ENCODE peak calls at places on chromosomes 6 and 20, in seven cellular contexts. X, J, M, Q, Z, H and I are unnamed samples.

GRCh38 chr20:33909331-33909921 is 84.3 kb upstream of the RALY start:
- DNase-seq in X (no peak), J (peak; percentile 12), M (no peak), Q (no peak), Z (peak; percentile 33), H (peak; percentile 96), I (no peak)

GRCh38 chr20:21396045-21396893 is 1.1 kb downstream of the NKX2-4 start:
- DNase-seq in X (no peak), J (no peak), M (no peak), Q (no peak), Z (no peak), H (no peak), I (no peak)

GRCh38 chr6:15171026-15171425 is 74.8 kb upstream of the JARID2 start:
- DNase-seq in X (no peak), J (no peak), M (peak; percentile 2), Q (no peak), Z (no peak), H (no peak), I (no peak)

GRCh38 chr20:25046181-25046641 is 11.7 kb downstream of the ACSS1 start:
- DNase-seq in X (peak; percentile 6), J (no peak), M (peak; percentile 51), Q (no peak), Z (peak; percentile 30), H (no peak), I (peak; percentile 91)

GRCh38 chr6:5086294-5086890 is 1.3 kb downstream of the PPP1R3G start:
- DNase-seq in X (no peak), J (no peak), M (no peak), Q (no peak), Z (no peak), H (no peak), I (no peak)

GRCh38 chr20:855466-856360 is 22.2 kb downstream of the FAM110A start:
- DNase-seq in X (no peak), J (no peak), M (no peak), Q (no peak), Z (no peak), H (no peak), I (no peak)

GRCh38 chr6:11414564-11414963 is 123.0 kb upstream of the TMEM170B start:
- DNase-seq in X (no peak), J (peak; percentile 57), M (no peak), Q (peak; percentile 43), Z (no peak), H (no peak), I (no peak)

GRCh38 chr20:17807670-17808069 is 107.9 kb downstream of the BANF2 start:
- DNase-seq in X (no peak), J (no peak), M (no peak), Q (no peak), Z (no peak), H (peak; percentile 18), I (peak; percentile 66)

GRCh38 chr20:24382330-24382729 is 87.1 kb upstream of the SYNDIG1 start:
- DNase-seq in X (peak; percentile 9), J (no peak), M (peak; percentile 77), Q (no peak), Z (no peak), H (no peak), I (no peak)

GRCh38 chr6:12262236-12263061 is 27.7 kb upstream of the EDN1 start:
- DNase-seq in X (peak; percentile 90), J (no peak), M (no peak), Q (peak; percentile 28), Z (no peak), H (no peak), I (no peak)

GRCh38 chr20:44552950-44553908 is 29.1 kb upstream of the PKIG start:
- DNase-seq in X (no peak), J (no peak), M (no peak), Q (no peak), Z (no peak), H (peak; percentile 94), I (no peak)

GRCh38 chr6:131210469-131210868 is 75.2 kb downstream of the AKAP7 start:
- DNase-seq in X (no peak), J (no peak), M (no peak), Q (no peak), Z (no peak), H (no peak), I (no peak)

GRCh38 chr20:3973705-3974104 is 41.7 kb downstream of the RNF24 start:
- DNase-seq in X (no peak), J (no peak), M (no peak), Q (no peak), Z (no peak), H (no peak), I (no peak)

GRCh38 chr20:62947532-62948300 is 4.8 kb upstream of the SLC17A9 start:
- DNase-seq in X (no peak), J (no peak), M (no peak), Q (no peak), Z (no peak), H (no peak), I (no peak)

GRCh38 chr20:62945771-62946339 is 6.7 kb upstream of the SLC17A9 start:
- DNase-seq in X (no peak), J (no peak), M (no peak), Q (no peak), Z (no peak), H (no peak), I (no peak)

GRCh38 chr20:62944746-62945145 is 6.8 kb downstream of the GID8 start:
- DNase-seq in X (no peak), J (no peak), M (no peak), Q (no peak), Z (no peak), H (no peak), I (no peak)

GRCh38 chr20:62949153-62949821 is 3.2 kb upstream of the SLC17A9 start:
- DNase-seq in X (no peak), J (no peak), M (peak; percentile 48), Q (no peak), Z (no peak), H (no peak), I (no peak)

DNA sequence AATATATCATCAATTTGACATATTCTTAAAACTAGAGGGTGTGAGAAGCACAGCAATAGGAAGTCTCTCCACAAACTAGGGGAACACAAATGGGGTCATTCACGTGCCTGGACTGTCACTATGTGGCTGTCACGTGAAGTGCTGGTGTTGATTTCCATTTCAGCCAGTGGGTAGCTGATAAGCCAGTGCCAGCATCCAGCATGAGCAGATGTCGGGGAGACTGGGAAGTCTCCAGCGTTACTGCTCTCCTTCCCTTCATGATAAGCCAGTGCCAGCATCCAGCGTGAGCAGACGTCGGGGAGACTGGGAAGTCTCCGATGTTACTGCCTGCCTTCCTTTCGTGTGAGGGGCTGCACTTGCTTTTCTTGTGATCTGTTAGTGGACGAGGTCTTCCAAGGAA is 5.6 kb upstream of the SLC17A9 start:
- DNase-seq in X (no peak), J (no peak), M (no peak), Q (no peak), Z (peak; percentile 57), H (no peak), I (no peak)
- H3K4me1 ChIP-seq in X (no peaks in the 10 kb centered on the region), J (peaks cover 6% of the 10 kb centered on the region), M (no peaks in the 10 kb centered on the region), Q (no peaks in the 10 kb centered on the region), Z (peaks cover 3% of the 10 kb centered on the region), H (peaks cover 1% of the 10 kb centered on the region), I (peaks cover 4% of the 10 kb centered on the region)

DNA sequence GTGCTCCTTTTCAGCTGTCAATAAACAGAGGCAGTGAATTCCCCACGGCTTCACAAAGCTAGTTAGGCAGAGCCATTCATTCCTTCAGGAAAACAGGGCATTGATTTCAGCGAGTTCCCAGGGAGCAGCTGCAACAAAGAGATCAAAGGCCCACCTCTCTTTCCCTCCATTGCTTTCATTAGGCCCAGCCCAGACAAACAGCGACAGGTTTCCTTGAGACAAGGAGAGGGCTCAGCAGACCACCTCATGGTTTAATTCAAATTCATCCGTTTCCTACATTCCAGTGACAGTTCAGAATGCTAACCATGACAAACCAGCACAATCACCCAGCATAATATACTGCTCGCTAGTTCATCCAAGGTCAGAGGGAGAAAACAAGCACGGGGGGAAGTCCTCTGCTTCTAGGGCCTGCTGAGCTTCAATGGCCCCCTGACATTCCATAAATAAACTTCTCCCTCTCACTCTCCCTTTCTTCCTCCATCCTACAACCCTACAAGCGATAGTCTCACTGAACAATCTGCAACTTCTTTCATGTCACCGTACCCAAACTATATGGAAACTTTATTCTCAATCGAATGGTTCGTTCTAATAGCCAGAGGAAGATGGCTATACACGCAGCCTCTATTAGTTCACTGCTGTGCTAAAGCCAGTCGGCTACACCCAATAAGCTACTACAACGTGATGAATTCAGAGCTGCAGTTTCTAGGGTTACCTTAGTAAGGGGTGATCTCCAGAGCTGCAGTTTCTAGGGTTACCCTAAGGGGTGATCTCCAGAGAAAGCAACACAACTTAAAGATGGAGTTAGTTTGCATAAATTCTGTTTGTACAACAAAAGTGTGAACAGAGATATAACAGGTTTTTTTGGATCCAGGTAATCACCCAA is 34.7 kb downstream of the PLAGL1 start:
- DNase-seq in X (no peak), J (no peak), M (no peak), Q (no peak), Z (no peak), H (no peak), I (no peak)
- H3K4me3 ChIP-seq in X (no peak overlapping the region), J (no peak overlapping the region), M (no peak overlapping the region), Q (no peak overlapping the region), Z (no peak overlapping the region), H (no peak overlapping the region), I (no peak overlapping the region)

GRCh38 chr6:39791850-39792500 is at the start of gene DAAM2:
- DNase-seq in X (peak; percentile 50), J (no peak), M (peak; percentile 87), Q (no peak), Z (peak; percentile 64), H (peak; percentile 41), I (peak; percentile 48)
- TF ChIP-seq POLR2A in X (no peak), J (no peak), M (no peak), Q (no peak), Z (no peak), H (no peak), I (peak; percentile 51)

DNA sequence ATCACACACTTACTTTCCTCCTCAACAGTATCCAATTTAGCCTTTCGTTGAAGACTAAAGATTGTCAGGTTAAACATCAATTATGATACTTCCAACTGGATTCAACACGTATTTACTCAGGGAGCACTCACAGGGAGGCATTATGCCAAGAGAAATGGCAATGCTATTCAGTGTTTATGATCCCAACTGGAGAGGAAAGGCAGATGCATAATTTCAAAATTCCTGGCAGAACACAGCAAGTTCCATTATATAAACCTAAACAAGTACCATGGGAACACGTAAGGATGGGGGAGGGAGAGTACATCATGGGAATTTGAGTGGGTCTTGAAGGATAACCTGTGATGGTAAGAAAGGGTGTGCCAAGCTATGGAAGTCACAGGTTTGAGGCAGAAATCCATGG is 112.7 kb downstream of the ISM1 start:
- DNase-seq in X (peak; percentile 24), J (no peak), M (no peak), Q (no peak), Z (no peak), H (peak; percentile 4), I (no peak)
- H3K4me1 ChIP-seq in X (no peaks in the 10 kb centered on the region), J (no peaks in the 10 kb centered on the region), M (no peaks in the 10 kb centered on the region), Q (no peaks in the 10 kb centered on the region), Z (no peaks in the 10 kb centered on the region), H (peaks cover 2% of the 10 kb centered on the region), I (peaks cover 11% of the 10 kb centered on the region)

GRCh38 chr6:125749864-125750691 is 646 bp downstream of the HEY2 start:
- DNase-seq in X (peak; percentile 13), J (no peak), M (no peak), Q (peak; percentile 13), Z (no peak), H (no peak), I (peak; percentile 57)
- H3K4me3 ChIP-seq in X (peak overlapping the region; percentile 57), J (no peak overlapping the region), M (peak overlapping the region; percentile 72), Q (peak overlapping the region; percentile 60), Z (peak overlapping the region; percentile 75), H (peak overlapping the region; percentile 60), I (peak overlapping the region; percentile 75)